ENCODE peak calls at places on chromosome 16, in ten cellular contexts. M is heart left ventricle; I is pancreas; J is LoVo; Q is CD4-positive, alpha-beta T cell; D is amygdala; B is central memory CD4-positive, alpha-beta T cell; G is lower leg skin; U is RPMI7951; L is AG04450. S is an unnamed sample.

GRCh38 chr16:19108409-19109287 is 5.1 kb upstream of the ITPRIPL2 start:
- DNase-seq in M (no peak), I (no peak), J (no peak), Q (no peak), D (no peak), B (no peak), G (no peak), U (no peak), L (no peak), S (no peak)

GRCh38 chr16:28298511-28298878 is 6.2 kb downstream of the SBK1 start:
- DNase-seq in M (no peak), I (no peak), J (no peak), Q (no peak), D (no peak), B (no peak), G (no peak), U (no peak), L (no peak), S (no peak)

GRCh38 chr16:80006175-80006895 is 405.8 kb upstream of the MAF start:
- DNase-seq in M (peak; percentile 35), I (no peak), J (peak; percentile 16), Q (no peak), D (no peak), B (no peak), G (peak; percentile 36), U (peak; percentile 68), L (no peak), S (no peak)

GRCh38 chr16:74296120-74296464 is 522 bp upstream of the PSMD7 start:
- DNase-seq in M (no peak), I (no peak), J (no peak), Q (no peak), D (no peak), B (no peak), G (no peak), U (no peak), L (no peak), S (no peak)

GRCh38 chr16:60419859-60420258 is 1616.4 kb downstream of the CDH8 start:
- DNase-seq in M (no peak), I (no peak), J (no peak), Q (no peak), D (no peak), B (no peak), G (no peak), U (no peak), L (no peak), S (no peak)

GRCh38 chr16:17817260-17817659 is 346.5 kb upstream of the XYLT1 start:
- DNase-seq in M (no peak), I (no peak), J (no peak), Q (no peak), D (no peak), B (no peak), G (no peak), U (no peak), L (no peak), S (no peak)

GRCh38 chr16:4664538-4665418 is 28.6 kb upstream of the NUDT16L1 start:
- DNase-seq in M (no peak), I (no peak), J (no peak), Q (peak; percentile 40), D (no peak), B (peak; percentile 68), G (no peak), U (no peak), L (no peak), S (peak; percentile 88)

GRCh38 chr16:80896778-80897177 is 92.4 kb upstream of the CDYL2 start:
- DNase-seq in M (no peak), I (no peak), J (no peak), Q (no peak), D (no peak), B (no peak), G (peak; percentile 24), U (no peak), L (no peak), S (no peak)

GRCh38 chr16:50304467-50305440 is 38.4 kb downstream of the ADCY7 start:
- DNase-seq in M (peak; percentile 16), I (no peak), J (no peak), Q (no peak), D (no peak), B (no peak), G (no peak), U (no peak), L (no peak), S (no peak)

GRCh38 chr16:79628501-79628975 is 28.0 kb upstream of the MAF start:
- DNase-seq in M (no peak), I (no peak), J (peak; percentile 24), Q (no peak), D (no peak), B (peak; percentile 9), G (no peak), U (peak; percentile 93), L (peak; percentile 24), S (no peak)

GRCh38 chr16:14088155-14088753 is 17.1 kb downstream of the MRTFB start:
- DNase-seq in M (no peak), I (no peak), J (no peak), Q (no peak), D (no peak), B (no peak), G (peak; percentile 35), U (no peak), L (no peak), S (no peak)

GRCh38 chr16:31395647-31396046 is 2.5 kb downstream of the ITGAD start:
- DNase-seq in M (peak; percentile 43), I (no peak), J (no peak), Q (no peak), D (no peak), B (no peak), G (peak; percentile 40), U (no peak), L (no peak), S (no peak)

GRCh38 chr16:26129997-26130396 is 438.2 kb downstream of the HS3ST4 start:
- DNase-seq in M (no peak), I (no peak), J (no peak), Q (no peak), D (no peak), B (no peak), G (no peak), U (no peak), L (no peak), S (no peak)

GRCh38 chr16:12703935-12704334 is 99.8 kb downstream of the CPPED1 start:
- DNase-seq in M (no peak), I (no peak), J (no peak), Q (no peak), D (no peak), B (no peak), G (no peak), U (peak; percentile 84), L (no peak), S (no peak)

GRCh38 chr16:73046484-73047214 is 1.3 kb downstream of the ZFHX3 start:
- DNase-seq in M (no peak), I (no peak), J (no peak), Q (no peak), D (no peak), B (no peak), G (no peak), U (no peak), L (no peak), S (no peak)

GRCh38 chr16:4689091-4689671 is 4.2 kb upstream of the NUDT16L1 start:
- DNase-seq in M (no peak), I (peak; percentile 27), J (no peak), Q (no peak), D (no peak), B (no peak), G (no peak), U (no peak), L (no peak), S (no peak)

GRCh38 chr16:73692861-73693260 is 603.8 kb upstream of the PSMD7 start:
- DNase-seq in M (no peak), I (no peak), J (no peak), Q (no peak), D (no peak), B (no peak), G (no peak), U (no peak), L (no peak), S (no peak)

GRCh38 chr16:55000595-55000994 is 69.9 kb downstream of the IRX5 start:
- DNase-seq in M (no peak), I (no peak), J (no peak), Q (no peak), D (no peak), B (no peak), G (no peak), U (peak; percentile 63), L (no peak), S (no peak)

GRCh38 chr16:16191493-16192167 is 31.7 kb downstream of the ABCC6 start:
- DNase-seq in M (no peak), I (no peak), J (no peak), Q (no peak), D (no peak), B (no peak), G (no peak), U (no peak), L (no peak), S (no peak)

GRCh38 chr16:84841787-84842300 is 22.1 kb downstream of the CRISPLD2 start:
- DNase-seq in M (no peak), I (peak; percentile 63), J (no peak), Q (no peak), D (no peak), B (no peak), G (no peak), U (no peak), L (no peak), S (peak; percentile 85)